ENCODE peak calls at places on chromosome 5, in five cellular contexts. R is gastrocnemius medialis, D is psoas muscle, B is uterus, E is neuronal stem cell. J is an unnamed sample. For H3K36me3 and H3K4me1, the result is how much of the 10 kb centered on the place peaks cover.

GRCh38 chr5:131607903-131608540 is 27.0 kb downstream of the RAPGEF6 start:
- DNase-seq in E (no peak), R (no peak), D (no peak), B (no peak), J (no peak)

GRCh38 chr5:178230879-178231735 is 1.5 kb downstream of the PHYKPL start:
- DNase-seq in B (peak), R (peak), E (no peak), D (peak), J (no peak)

GRCh38 chr5:30040483-30041116 is 1152.9 kb upstream of the CDH6 start:
- DNase-seq in R (no peak), E (peak), D (no peak), B (no peak), J (peak)

GRCh38 chr5:91271999-91272398 is 111.1 kb downstream of the ARRDC3 start:
- DNase-seq in D (no peak), B (no peak), E (no peak), R (no peak), J (no peak)

GRCh38 chr5:148827723-148828122 is 1.3 kb downstream of the ADRB2 start:
- DNase-seq in E (no peak), D (no peak), B (no peak), R (no peak), J (no peak)

GRCh38 chr5:102608414-102608813 is 109.6 kb upstream of the SLCO6A1 start:
- DNase-seq in D (no peak), R (no peak), E (no peak), B (no peak), J (no peak)

GRCh38 chr5:52801329-52801728 is 13.6 kb downstream of the ITGA1 start:
- DNase-seq in E (peak), R (no peak), B (no peak), D (no peak), J (no peak)

GRCh38 chr5:172361566-172362238 is 78.1 kb upstream of the UBTD2 start:
- DNase-seq in E (no peak), B (no peak), D (peak), R (peak), J (no peak)

DNA sequence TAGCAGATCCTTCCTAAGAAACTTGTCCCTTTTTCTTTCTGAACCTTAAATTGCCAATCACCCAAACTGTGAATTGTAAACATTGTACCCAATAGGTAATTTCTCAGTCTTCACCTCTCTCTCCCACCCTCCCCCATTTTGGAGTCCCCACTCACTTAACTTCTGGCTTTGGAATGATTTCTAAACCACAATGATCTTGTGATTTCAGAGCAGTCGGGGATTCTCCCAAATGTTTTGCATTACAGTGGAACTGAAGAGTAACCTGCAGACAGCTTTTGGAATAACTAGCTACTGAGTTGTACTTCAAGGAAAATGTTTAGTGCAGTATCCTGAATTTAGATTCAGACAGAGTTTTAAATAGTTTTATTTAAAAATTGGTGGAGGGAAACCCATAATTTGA is 19.2 kb downstream of the SLC27A6 start:
- DNase-seq in R (no peak), B (no peak), E (no peak), D (no peak), J (no peak)
- H3K36me3 ChIP-seq in R (under half), B (under half), E (under half), D (under half), J (under half)

GRCh38 chr5:21121213-21121612 is 1133.2 kb upstream of the CDH18 start:
- DNase-seq in E (no peak), R (no peak), D (no peak), B (no peak), J (no peak)
- H3K4me1 ChIP-seq in E (under half), R (under half), D (under half), B (under half), J (under half)

DNA sequence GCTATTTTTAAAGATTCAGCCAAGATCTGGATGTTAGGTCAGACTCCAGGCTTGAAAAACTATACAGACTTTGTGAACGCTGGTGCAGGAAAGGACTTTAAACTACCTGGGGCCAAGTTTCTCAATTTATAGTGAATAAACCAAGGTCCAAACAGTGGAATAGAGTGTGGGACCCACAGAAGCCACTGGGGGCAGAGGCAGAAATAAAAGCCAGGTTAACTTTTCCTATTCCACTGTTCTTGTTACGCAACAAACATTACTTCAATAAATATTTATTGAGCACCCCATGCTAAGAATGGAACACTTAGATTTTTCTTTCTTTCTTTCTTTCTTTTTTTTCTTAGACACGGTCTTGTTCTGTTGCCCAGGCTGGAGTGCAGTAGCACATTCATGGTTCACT is 11.0 kb upstream of the HAVCR1 start:
- DNase-seq in E (no peak), D (no peak), B (no peak), R (no peak), J (no peak)
- H3K36me3 ChIP-seq in E (under half), D (under half), B (under half), R (under half), J (under half)

DNA sequence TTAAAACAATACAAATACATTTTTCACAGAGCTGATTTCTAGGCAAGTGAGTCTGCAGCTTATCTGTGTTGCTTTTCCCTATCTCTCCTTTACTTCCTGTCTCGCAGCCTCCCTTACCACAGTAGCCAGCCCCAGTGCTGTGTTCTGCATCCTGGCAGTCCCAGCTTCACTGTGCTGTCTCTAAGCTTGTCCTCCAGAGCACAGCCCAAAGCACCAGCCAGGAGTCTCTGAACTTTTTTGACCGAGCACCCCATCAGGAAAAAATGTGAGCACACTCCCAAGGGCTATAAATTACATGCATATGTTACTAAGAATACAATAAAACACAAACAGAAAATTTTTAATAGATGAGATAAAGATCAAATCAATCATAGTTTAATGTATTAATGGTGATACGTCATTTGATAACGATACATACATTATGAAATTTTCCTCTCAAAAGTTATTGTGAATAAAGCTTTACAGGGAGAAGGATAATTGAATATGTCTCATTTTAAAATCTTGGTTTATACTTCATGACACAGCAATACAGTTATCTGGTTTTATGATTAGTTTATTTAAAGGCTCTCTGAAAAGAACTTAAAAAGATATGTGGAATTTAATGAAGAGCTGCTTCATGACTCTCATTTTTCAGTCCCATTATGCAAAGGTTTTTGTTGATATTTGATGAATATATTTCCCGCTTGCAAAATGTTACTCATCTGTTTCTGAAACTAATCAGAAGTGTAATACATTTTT is 7.3 kb upstream of the RHOBTB3 start:
- DNase-seq in E (no peak), R (no peak), D (no peak), B (peak), J (peak)
- H3K4me1 ChIP-seq in E (under half), R (under half), D (under half), B (under half), J (under half)

DNA sequence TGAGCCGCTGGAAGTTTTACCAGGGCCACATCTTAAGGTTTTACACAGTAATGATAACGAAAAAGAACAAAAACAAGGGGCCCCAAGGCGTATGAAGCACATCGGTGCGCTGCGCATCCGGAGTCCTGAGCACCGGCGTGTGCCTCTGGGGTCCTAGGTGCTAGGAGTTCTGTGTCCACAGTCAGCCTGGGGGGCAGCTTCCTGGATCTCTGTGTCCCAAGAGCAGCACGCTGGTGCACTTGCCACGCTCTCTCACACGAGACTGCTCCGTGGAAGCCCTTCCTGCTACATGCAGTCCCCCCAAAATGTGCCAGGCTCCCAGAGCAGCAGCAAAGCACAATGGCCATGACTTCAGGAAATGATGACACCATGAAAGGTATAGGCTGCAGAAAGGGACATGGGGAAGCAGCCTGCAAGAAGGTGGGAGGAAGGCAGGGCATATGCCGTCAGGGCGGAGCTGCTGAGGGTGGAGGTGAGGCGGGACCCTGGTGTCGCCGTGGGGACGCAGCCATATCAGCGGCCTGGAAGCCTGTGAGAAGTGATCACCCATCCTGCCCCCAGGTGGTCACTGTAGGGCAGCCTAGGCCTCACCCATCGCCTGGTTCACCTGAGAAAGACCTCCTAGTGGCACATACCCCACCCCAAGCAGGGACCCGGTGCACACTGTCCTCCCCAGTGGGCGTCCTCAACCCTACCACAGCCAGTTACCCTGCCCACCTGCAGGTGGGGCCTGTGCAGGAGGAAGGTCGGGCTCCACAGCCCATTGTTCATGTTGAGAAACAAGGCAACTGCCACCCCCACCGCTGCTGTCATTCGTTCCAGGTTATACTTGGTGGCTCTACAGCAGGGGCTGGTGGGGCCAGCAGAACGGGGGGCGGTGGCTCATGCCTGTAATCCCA is 23.6 kb upstream of the SLC6A3 start:
- DNase-seq in E (no peak), R (no peak), D (no peak), B (peak), J (peak)
- H3K36me3 ChIP-seq in E (half or more), R (under half), D (under half), B (under half), J (under half)

DNA sequence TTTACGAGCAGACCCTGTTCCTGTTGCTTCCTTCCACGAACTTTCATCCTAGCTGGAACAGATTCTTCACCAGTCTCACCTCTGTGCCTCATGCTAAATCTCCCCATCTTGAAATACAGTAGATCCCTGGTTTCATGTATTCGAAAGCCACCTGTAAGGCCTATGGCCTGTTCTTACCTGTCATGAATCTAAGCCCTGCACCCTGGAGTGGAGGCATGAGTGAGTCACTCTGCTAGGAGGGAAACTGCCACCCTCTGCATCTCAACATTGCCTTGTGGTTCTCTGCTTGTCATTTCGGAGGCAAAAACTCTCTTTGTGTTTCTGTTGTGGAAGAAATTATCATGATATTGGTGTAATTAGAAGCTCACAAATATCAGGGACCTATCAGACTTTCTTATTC is 320.0 kb downstream of the ENC1 start:
- DNase-seq in R (no peak), E (no peak), B (no peak), D (no peak), J (no peak)
- H3K4me1 ChIP-seq in R (under half), E (under half), B (under half), D (under half), J (under half)

GRCh38 chr5:179599566-179599965 is 23.9 kb downstream of the HNRNPH1 start:
- DNase-seq in R (no peak), B (no peak), E (no peak), D (no peak), J (no peak)
- H3K36me3 ChIP-seq in R (under half), B (under half), E (half or more), D (under half), J (under half)

GRCh38 chr5:149939572-149939971 is 5.0 kb downstream of the PDE6A start:
- DNase-seq in E (no peak), D (no peak), R (no peak), B (no peak), J (no peak)
- H3K4me1 ChIP-seq in E (under half), D (under half), R (under half), B (under half), J (under half)

GRCh38 chr5:39116347-39116899 is 42.2 kb upstream of the RICTOR start:
- DNase-seq in R (no peak), E (no peak), B (no peak), D (no peak), J (no peak)

GRCh38 chr5:39117401-39117800 is 43.2 kb upstream of the RICTOR start:
- DNase-seq in R (no peak), E (no peak), B (no peak), D (no peak), J (no peak)

GRCh38 chr5:39113354-39113953 is 39.3 kb upstream of the RICTOR start:
- DNase-seq in R (no peak), E (no peak), D (no peak), B (no peak), J (no peak)

GRCh38 chr5:39115644-39116346 is 41.6 kb upstream of the RICTOR start:
- DNase-seq in B (no peak), R (no peak), D (no peak), E (no peak), J (no peak)

GRCh38 chr5:39114155-39114554 is 40.0 kb upstream of the RICTOR start:
- DNase-seq in D (no peak), R (no peak), B (no peak), E (no peak), J (no peak)
- H3K36me3 ChIP-seq in D (under half), R (under half), B (under half), E (under half), J (under half)